ENCODE peak calls at places on chromosome 17, in eight cellular contexts. Q is stimulated activated CD8-positive, alpha-beta memory T cell treated with anti-CD3 and anti-CD28 coated beads, Interleukin-4, amount 100 ng/mL, for 1 hour; G is K562; S is GM10248; R is HT1080; I is EL; V is AG09309; L is psoas muscle. Z is an unnamed sample.

GRCh38 chr17:74211141-74211928 is 2.0 kb upstream of the TTYH2 start:
- DNase-seq in L (no peak), V (no peak), Q (no peak), S (no peak), G (no peak), R (peak), I (peak), Z (no peak)

GRCh38 chr17:1058423-1059130 is 61.6 kb downstream of the TIMM22 start:
- DNase-seq in Q (no peak), I (peak), G (peak), L (peak), V (no peak), S (peak), R (peak), Z (peak)

GRCh38 chr17:79933863-79934652 is 94.8 kb upstream of the CBX4 start:
- DNase-seq in I (peak), G (no peak), L (peak), V (no peak), S (no peak), Q (no peak), R (peak), Z (peak)

GRCh38 chr17:7478276-7479138 is 924 bp downstream of the ZBTB4 start:
- DNase-seq in G (peak), I (peak), R (no peak), L (peak), Q (no peak), S (peak), V (no peak), Z (peak)

GRCh38 chr17:70661342-70662222 is 492.2 kb downstream of the KCNJ2 start:
- DNase-seq in V (no peak), Q (no peak), I (peak), S (no peak), R (peak), G (no peak), L (no peak), Z (peak)

GRCh38 chr17:79529661-79530081 is 81.2 kb downstream of the RBFOX3 start:
- DNase-seq in L (peak), S (no peak), R (no peak), I (no peak), V (no peak), Q (no peak), G (no peak), Z (no peak)

GRCh38 chr17:13492351-13493122 is 109.2 kb downstream of the HS3ST3A1 start:
- DNase-seq in V (no peak), R (no peak), L (no peak), I (no peak), S (no peak), Q (no peak), G (no peak), Z (no peak)

GRCh38 chr17:53749178-53749577 is 73.5 kb upstream of the KIF2B start:
- DNase-seq in L (no peak), I (peak), R (peak), S (no peak), G (peak), V (no peak), Q (no peak), Z (peak)

GRCh38 chr17:77709594-77709993 is 248.9 kb upstream of the TNRC6C start:
- DNase-seq in R (no peak), G (no peak), S (no peak), Q (no peak), I (no peak), V (no peak), L (no peak), Z (no peak)

Z was measured in kidney tubule cell.